ENCODE peak calls at places on chromosomes 7 and 10, in five cellular contexts. E is fibroblast of lung; G is C1 segment of cervical spinal cord; R is stimulated activated CD4-positive, alpha-beta T cell treated with anti-CD3 and anti-CD28 coated beads, Interleukin-1b, Interleukin-23, amount 100 ng/mL, for 24 hours; V is BJ. Q is an unnamed sample.
A peak's percentile ranks its signal among the peaks of the same experiment; 100 is the strongest.

GRCh38 chr10:21334891-21335696 is 190.4 kb downstream of the SKIDA1 start:
- DNase-seq in E (peak; percentile 93), G (no peak), R (no peak), V (peak; percentile 70), Q (no peak)

GRCh38 chr10:16674147-16674703 is 143.0 kb downstream of the RSU1 start:
- DNase-seq in E (no peak), G (no peak), R (no peak), V (no peak), Q (no peak)

GRCh38 chr7:153188630-153189029 is 429.1 kb downstream of the ACTR3B start:
- DNase-seq in E (no peak), G (no peak), R (no peak), V (no peak), Q (no peak)

GRCh38 chr10:95295031-95295755 is 4.4 kb upstream of the PDLIM1 start:
- DNase-seq in E (peak; percentile 75), G (no peak), R (no peak), V (no peak), Q (no peak)

GRCh38 chr7:70208236-70209063 is 610.2 kb downstream of the AUTS2 start:
- DNase-seq in E (peak; percentile 69), G (no peak), R (no peak), V (no peak), Q (no peak)

GRCh38 chr7:12570529-12571461 is at the start of gene SCIN:
- DNase-seq in E (peak; percentile 39), G (peak; percentile 23), R (no peak), V (no peak), Q (peak; percentile 53)

GRCh38 chr7:28573059-28573553 is 160.8 kb downstream of the CREB5 start:
- DNase-seq in E (peak; percentile 92), G (no peak), R (no peak), V (no peak), Q (no peak)

GRCh38 chr7:111486472-111487142 is 75.7 kb downstream of the IMMP2L start:
- DNase-seq in E (peak; percentile 39), G (no peak), R (no peak), V (peak; percentile 19), Q (no peak)

GRCh38 chr10:118373786-118374185 is 31.7 kb upstream of the FAM204A start:
- DNase-seq in E (peak; percentile 91), G (no peak), R (no peak), V (peak; percentile 90), Q (no peak)